ENCODE peak calls at places on chromosomes 2 and 18, in eight cellular contexts. One of them, this sample, is unnamed.

GRCh38 chr2:177296047-177296446 is 31.5 kb upstream of the NFE2L2 start:
- DNase-seq in tibial nerve: no peak
- DNase-seq in psoas muscle: no peak
- DNase-seq in fibroblast of lung: peak; percentile 22
- DNase-seq in breast epithelium: no peak
- DNase-seq in colonic mucosa: no peak
- DNase-seq in spleen: no peak
- DNase-seq in stomach: no peak
- DNase-seq in this sample: no peak

GRCh38 chr18:12420831-12421421 is 13.2 kb downstream of the PRELID3A start:
- DNase-seq in tibial nerve: no peak
- DNase-seq in colonic mucosa: no peak
- DNase-seq in fibroblast of lung: no peak
- DNase-seq in spleen: no peak
- DNase-seq in breast epithelium: no peak
- DNase-seq in psoas muscle: no peak
- DNase-seq in stomach: no peak
- DNase-seq in this sample: no peak

GRCh38 chr2:172674034-172674967 is 61.3 kb upstream of the RAPGEF4 start:
- DNase-seq in fibroblast of lung: no peak
- DNase-seq in psoas muscle: peak; percentile 66
- DNase-seq in spleen: peak; percentile 73
- DNase-seq in tibial nerve: no peak
- DNase-seq in colonic mucosa: peak; percentile 29
- DNase-seq in breast epithelium: no peak
- DNase-seq in stomach: peak; percentile 60
- DNase-seq in this sample: no peak

GRCh38 chr2:74884118-74884517 is 50.2 kb downstream of the HK2 start:
- DNase-seq in colonic mucosa: no peak
- DNase-seq in spleen: no peak
- DNase-seq in breast epithelium: no peak
- DNase-seq in stomach: no peak
- DNase-seq in psoas muscle: no peak
- DNase-seq in fibroblast of lung: no peak
- DNase-seq in tibial nerve: no peak
- DNase-seq in this sample: no peak

GRCh38 chr2:120520454-120520853 is 174.5 kb downstream of the INHBB start:
- DNase-seq in stomach: no peak
- DNase-seq in colonic mucosa: no peak
- DNase-seq in fibroblast of lung: no peak
- DNase-seq in tibial nerve: no peak
- DNase-seq in spleen: no peak
- DNase-seq in breast epithelium: no peak
- DNase-seq in psoas muscle: no peak
- DNase-seq in this sample: no peak

GRCh38 chr2:112170495-112170894 is 32.3 kb downstream of the FBLN7 start:
- DNase-seq in psoas muscle: no peak
- DNase-seq in spleen: no peak
- DNase-seq in breast epithelium: no peak
- DNase-seq in fibroblast of lung: no peak
- DNase-seq in colonic mucosa: no peak
- DNase-seq in stomach: no peak
- DNase-seq in tibial nerve: no peak
- DNase-seq in this sample: no peak

GRCh38 chr2:20604401-20604911 is 46.4 kb downstream of the HS1BP3 start:
- DNase-seq in breast epithelium: peak; percentile 36
- DNase-seq in colonic mucosa: no peak
- DNase-seq in stomach: peak; percentile 20
- DNase-seq in psoas muscle: peak; percentile 51
- DNase-seq in fibroblast of lung: no peak
- DNase-seq in spleen: peak; percentile 55
- DNase-seq in tibial nerve: peak; percentile 10
- DNase-seq in this sample: peak; percentile 50

GRCh38 chr2:182763311-182763912 is 47.4 kb downstream of the DNAJC10 start:
- DNase-seq in fibroblast of lung: peak; percentile 65
- DNase-seq in tibial nerve: no peak
- DNase-seq in colonic mucosa: no peak
- DNase-seq in breast epithelium: no peak
- DNase-seq in stomach: no peak
- DNase-seq in psoas muscle: no peak
- DNase-seq in spleen: no peak
- DNase-seq in this sample: no peak

GRCh38 chr18:9648431-9649163 is 34.2 kb upstream of the PPP4R1 start:
- DNase-seq in breast epithelium: no peak
- DNase-seq in fibroblast of lung: no peak
- DNase-seq in spleen: no peak
- DNase-seq in psoas muscle: no peak
- DNase-seq in colonic mucosa: no peak
- DNase-seq in stomach: no peak
- DNase-seq in tibial nerve: no peak
- DNase-seq in this sample: no peak

GRCh38 chr2:54528311-54528945 is 72.3 kb downstream of the SPTBN1 start:
- DNase-seq in stomach: no peak
- DNase-seq in tibial nerve: no peak
- DNase-seq in psoas muscle: no peak
- DNase-seq in colonic mucosa: no peak
- DNase-seq in breast epithelium: no peak
- DNase-seq in spleen: no peak
- DNase-seq in fibroblast of lung: peak; percentile 83
- DNase-seq in this sample: no peak

GRCh38 chr2:163733301-163733938 is 2.4 kb downstream of the FIGN start:
- DNase-seq in breast epithelium: no peak
- DNase-seq in stomach: no peak
- DNase-seq in psoas muscle: no peak
- DNase-seq in tibial nerve: no peak
- DNase-seq in spleen: peak; percentile 59
- DNase-seq in fibroblast of lung: peak; percentile 52
- DNase-seq in colonic mucosa: no peak
- DNase-seq in this sample: peak; percentile 58

GRCh38 chr2:204731996-204732395 is 186.7 kb downstream of the PARD3B start:
- DNase-seq in spleen: no peak
- DNase-seq in fibroblast of lung: peak; percentile 86
- DNase-seq in stomach: no peak
- DNase-seq in psoas muscle: no peak
- DNase-seq in colonic mucosa: no peak
- DNase-seq in breast epithelium: no peak
- DNase-seq in tibial nerve: no peak
- DNase-seq in this sample: no peak

GRCh38 chr2:237434916-237435315 is 21.0 kb upstream of the COL6A3 start:
- DNase-seq in stomach: no peak
- DNase-seq in colonic mucosa: no peak
- DNase-seq in tibial nerve: no peak
- DNase-seq in breast epithelium: no peak
- DNase-seq in psoas muscle: no peak
- DNase-seq in spleen: peak; percentile 88
- DNase-seq in fibroblast of lung: peak; percentile 93
- DNase-seq in this sample: no peak

GRCh38 chr18:53268455-53268854 is 928.5 kb downstream of the DCC start:
- DNase-seq in tibial nerve: no peak
- DNase-seq in stomach: no peak
- DNase-seq in colonic mucosa: no peak
- DNase-seq in psoas muscle: no peak
- DNase-seq in fibroblast of lung: no peak
- DNase-seq in breast epithelium: no peak
- DNase-seq in spleen: no peak
- DNase-seq in this sample: no peak

GRCh38 chr2:74551530-74551929 is 2.2 kb downstream of the LOXL3 start:
- DNase-seq in psoas muscle: no peak
- DNase-seq in breast epithelium: no peak
- DNase-seq in colonic mucosa: no peak
- DNase-seq in stomach: no peak
- DNase-seq in fibroblast of lung: no peak
- DNase-seq in spleen: no peak
- DNase-seq in tibial nerve: no peak
- DNase-seq in this sample: no peak

GRCh38 chr18:40867452-40867851 is 1087.6 kb upstream of the PIK3C3 start:
- DNase-seq in fibroblast of lung: peak; percentile 87
- DNase-seq in tibial nerve: no peak
- DNase-seq in psoas muscle: no peak
- DNase-seq in spleen: no peak
- DNase-seq in stomach: no peak
- DNase-seq in colonic mucosa: no peak
- DNase-seq in breast epithelium: no peak
- DNase-seq in this sample: no peak

GRCh38 chr2:219444566-219445091 is 10.0 kb downstream of the SPEG start:
- DNase-seq in fibroblast of lung: peak; percentile 52
- DNase-seq in psoas muscle: peak; percentile 48
- DNase-seq in breast epithelium: no peak
- DNase-seq in stomach: no peak
- DNase-seq in tibial nerve: no peak
- DNase-seq in colonic mucosa: no peak
- DNase-seq in spleen: peak; percentile 68
- DNase-seq in this sample: no peak

DNA sequence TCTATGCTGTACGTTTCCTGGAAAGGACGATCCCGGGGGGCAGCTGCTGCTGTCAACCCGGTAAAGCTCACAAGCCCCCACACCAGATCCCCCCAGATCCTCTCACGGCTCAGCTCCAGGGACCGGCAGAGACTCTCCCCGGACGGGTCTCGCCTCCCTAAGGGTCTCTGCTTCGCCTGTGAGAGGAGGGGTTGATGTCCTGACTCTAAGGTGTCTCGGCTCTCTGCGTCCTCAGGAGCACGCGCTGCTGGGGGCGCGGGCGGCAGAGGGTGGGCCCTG is 506 bp downstream of the PSTPIP2 start:
- DNase-seq in tibial nerve: no peak
- DNase-seq in spleen: no peak
- DNase-seq in breast epithelium: no peak
- DNase-seq in fibroblast of lung: no peak
- DNase-seq in stomach: no peak
- DNase-seq in psoas muscle: no peak
- DNase-seq in colonic mucosa: no peak
- DNase-seq in this sample: no peak
- H3K4me3 ChIP-seq in tibial nerve: peak overlapping the region; percentile 73
- H3K4me3 ChIP-seq in spleen: peak overlapping the region; percentile 70
- H3K4me3 ChIP-seq in breast epithelium: peak overlapping the region; percentile 86
- H3K4me3 ChIP-seq in fibroblast of lung: peak overlapping the region; percentile 88
- H3K4me3 ChIP-seq in stomach: peak overlapping the region; percentile 93
- H3K4me3 ChIP-seq in psoas muscle: peak overlapping the region; percentile 89
- H3K4me3 ChIP-seq in colonic mucosa: peak overlapping the region; percentile 79
- H3K4me3 ChIP-seq in this sample: peak overlapping the region; percentile 77

DNA sequence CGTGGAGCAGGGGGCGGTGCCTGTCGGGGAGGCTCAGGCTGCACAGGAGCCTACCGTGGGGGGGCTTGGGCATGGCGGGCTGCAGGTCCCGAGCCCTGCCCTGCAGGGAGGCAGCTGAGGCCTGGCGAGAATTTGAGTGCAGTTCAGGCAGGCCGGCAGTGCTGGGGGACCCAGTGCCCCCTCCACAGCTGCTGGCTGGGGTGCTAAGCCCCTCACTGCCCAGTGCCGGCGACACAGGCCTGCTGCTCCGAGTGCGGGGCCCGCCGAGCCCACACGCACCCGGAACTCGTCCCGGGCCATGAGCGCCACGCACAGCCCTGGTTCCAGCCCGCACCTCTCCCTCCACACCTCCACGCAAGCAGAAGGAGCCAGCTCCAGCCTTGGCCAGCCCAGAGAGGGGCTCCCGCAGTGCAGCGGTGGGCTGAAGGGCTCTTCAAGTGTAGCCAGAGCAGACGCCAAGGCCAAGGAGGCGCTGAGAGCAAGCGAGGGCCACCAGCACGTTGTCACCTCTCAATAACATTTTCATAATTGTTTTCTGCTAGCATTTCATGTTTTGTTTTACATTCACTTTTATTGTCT is 1378.9 kb upstream of the CELF4 start:
- DNase-seq in psoas muscle: no peak
- DNase-seq in spleen: no peak
- DNase-seq in fibroblast of lung: no peak
- DNase-seq in tibial nerve: no peak
- DNase-seq in breast epithelium: no peak
- DNase-seq in colonic mucosa: no peak
- DNase-seq in stomach: no peak
- DNase-seq in this sample: no peak
- H3K9me3 ChIP-seq in psoas muscle: no peaks in the 10 kb centered on the region
- H3K9me3 ChIP-seq in spleen: no peaks in the 10 kb centered on the region
- H3K9me3 ChIP-seq in fibroblast of lung: no peaks in the 10 kb centered on the region
- H3K9me3 ChIP-seq in tibial nerve: no peaks in the 10 kb centered on the region
- H3K9me3 ChIP-seq in breast epithelium: peaks cover 8% of the 10 kb centered on the region
- H3K9me3 ChIP-seq in colonic mucosa: no peaks in the 10 kb centered on the region
- H3K9me3 ChIP-seq in stomach: no peaks in the 10 kb centered on the region
- H3K9me3 ChIP-seq in this sample: no peaks in the 10 kb centered on the region

DNA sequence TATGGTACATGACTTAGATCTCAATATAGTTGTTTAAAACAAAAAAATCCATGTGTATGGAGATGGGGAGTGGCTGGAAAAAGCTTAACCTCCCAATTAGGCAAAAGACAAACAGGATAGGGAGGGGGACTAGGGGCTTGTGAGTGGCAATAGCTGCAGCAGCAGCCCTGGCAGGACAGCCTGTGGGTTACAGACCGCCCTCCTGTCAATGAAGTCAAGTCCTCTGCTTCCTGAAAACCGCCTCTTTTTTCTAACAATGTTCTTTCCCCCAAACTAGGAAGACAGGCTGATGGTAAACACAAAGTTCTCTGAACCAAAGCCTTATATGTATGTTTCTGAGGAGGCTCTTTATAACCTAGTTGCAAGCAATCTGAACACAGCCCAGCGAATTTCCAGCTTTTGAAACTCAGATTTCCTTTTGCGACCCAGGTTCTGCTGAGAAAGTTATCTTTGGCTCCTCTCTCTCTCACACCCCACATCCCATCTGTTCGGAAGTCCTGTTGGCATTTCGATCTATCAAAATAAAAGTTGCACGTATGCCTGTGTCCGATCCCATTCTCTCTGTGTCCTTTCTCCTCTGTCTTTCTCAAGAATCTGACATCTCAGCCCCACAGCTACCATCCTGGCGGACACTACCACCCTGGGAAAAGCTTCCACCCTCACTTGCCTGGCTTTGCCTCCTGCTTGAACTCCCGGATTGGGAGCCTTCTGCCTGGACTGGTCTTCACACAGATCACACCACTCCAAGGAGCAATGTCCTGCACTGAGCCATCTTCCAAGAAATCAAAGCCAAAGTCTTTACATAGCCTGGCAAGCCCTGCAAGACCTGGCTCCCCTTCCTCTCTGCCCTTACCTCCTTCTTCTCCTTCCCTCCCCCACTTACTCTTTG is 10.1 kb downstream of the ATP8B1 start:
- DNase-seq in breast epithelium: no peak
- DNase-seq in psoas muscle: no peak
- DNase-seq in fibroblast of lung: no peak
- DNase-seq in colonic mucosa: no peak
- DNase-seq in tibial nerve: no peak
- DNase-seq in stomach: no peak
- DNase-seq in spleen: no peak
- DNase-seq in this sample: peak; percentile 82
- H3K4me3 ChIP-seq in breast epithelium: peak overlapping the region; percentile 29
- H3K4me3 ChIP-seq in psoas muscle: peak overlapping the region; percentile 48
- H3K4me3 ChIP-seq in fibroblast of lung: peak overlapping the region; percentile 24
- H3K4me3 ChIP-seq in colonic mucosa: no peak overlapping the region
- H3K4me3 ChIP-seq in tibial nerve: no peak overlapping the region
- H3K4me3 ChIP-seq in stomach: peak overlapping the region; percentile 9
- H3K4me3 ChIP-seq in spleen: no peak overlapping the region
- H3K4me3 ChIP-seq in this sample: peak overlapping the region; percentile 44

DNA sequence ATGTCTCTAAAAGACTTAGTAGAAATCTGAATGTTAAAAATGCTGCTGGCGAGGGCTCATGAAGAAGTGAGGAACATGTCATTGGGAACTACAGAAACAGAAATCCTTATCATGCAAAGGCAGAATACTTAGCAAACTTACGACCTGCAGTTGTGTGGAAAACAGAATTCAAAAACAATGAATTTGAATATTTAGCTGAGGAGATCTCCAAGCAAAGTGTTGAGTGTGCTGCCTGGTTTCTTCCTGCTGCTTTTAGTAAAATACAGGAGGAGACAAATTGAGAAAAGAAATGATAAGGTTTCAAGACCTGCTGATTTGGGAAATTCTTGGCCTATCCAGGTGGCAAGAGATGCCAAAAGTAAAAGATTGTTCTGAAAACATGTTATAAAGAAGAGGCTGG is 38.5 kb downstream of the METTL4 start:
- DNase-seq in tibial nerve: no peak
- DNase-seq in breast epithelium: no peak
- DNase-seq in psoas muscle: no peak
- DNase-seq in fibroblast of lung: no peak
- DNase-seq in spleen: no peak
- DNase-seq in stomach: no peak
- DNase-seq in colonic mucosa: no peak
- DNase-seq in this sample: no peak
- H3K9me3 ChIP-seq in tibial nerve: no peaks in the 10 kb centered on the region
- H3K9me3 ChIP-seq in breast epithelium: no peaks in the 10 kb centered on the region
- H3K9me3 ChIP-seq in psoas muscle: no peaks in the 10 kb centered on the region
- H3K9me3 ChIP-seq in fibroblast of lung: no peaks in the 10 kb centered on the region
- H3K9me3 ChIP-seq in spleen: no peaks in the 10 kb centered on the region
- H3K9me3 ChIP-seq in stomach: no peaks in the 10 kb centered on the region
- H3K9me3 ChIP-seq in colonic mucosa: no peaks in the 10 kb centered on the region
- H3K9me3 ChIP-seq in this sample: no peaks in the 10 kb centered on the region